ENCODE peak calls at places on chromosomes 6 and 20, in six cellular contexts. X is bronchial epithelial cell, H is GM23338, Y is psoas muscle, B is heart right ventricle, I is WERI-Rb-1. C is an unnamed sample.

GRCh38 chr6:5314191-5314865 is 53.0 kb downstream of the FARS2 start:
- DNase-seq in X (no peak), H (no peak), Y (no peak), B (no peak), I (no peak), C (no peak)

GRCh38 chr6:960356-960755 is 267.4 kb upstream of the EXOC2 start:
- DNase-seq in X (no peak), H (peak; percentile 17), Y (no peak), B (no peak), I (no peak), C (no peak)

GRCh38 chr6:102150549-102150948 is 757.0 kb downstream of the GRIK2 start:
- DNase-seq in X (no peak), H (no peak), Y (no peak), B (no peak), I (no peak), C (no peak)

GRCh38 chr20:59042151-59042795 is at the start of gene PRELID3B:
- DNase-seq in X (no peak), H (peak; percentile 50), Y (no peak), B (peak; percentile 24), I (peak; percentile 30), C (no peak)

GRCh38 chr20:32762754-32763201 is 593 bp downstream of the DNMT3B start:
- DNase-seq in X (no peak), H (no peak), Y (no peak), B (no peak), I (peak; percentile 25), C (no peak)

GRCh38 chr6:168584251-168584650 is 143.3 kb downstream of the SMOC2 start:
- DNase-seq in X (no peak), H (no peak), Y (no peak), B (no peak), I (no peak), C (peak; percentile 6)

GRCh38 chr6:41573268-41573667 is 27.1 kb downstream of the FOXP4 start:
- DNase-seq in X (no peak), H (no peak), Y (no peak), B (no peak), I (no peak), C (no peak)

GRCh38 chr20:45445805-45446562 is 23.6 kb upstream of the WFDC2 start:
- DNase-seq in X (no peak), H (peak; percentile 75), Y (no peak), B (no peak), I (no peak), C (no peak)

GRCh38 chr20:53942121-53942816 is 128.1 kb downstream of the BCAS1 start:
- DNase-seq in X (peak; percentile 57), H (peak; percentile 67), Y (no peak), B (no peak), I (no peak), C (peak; percentile 45)

GRCh38 chr6:89509719-89510339 is 76.9 kb downstream of the ANKRD6 start:
- DNase-seq in X (peak; percentile 70), H (no peak), Y (no peak), B (peak; percentile 7), I (no peak), C (no peak)

GRCh38 chr20:3222635-3223600 is 13.6 kb downstream of the ITPA start:
- DNase-seq in X (peak; percentile 45), H (peak; percentile 23), Y (no peak), B (peak; percentile 56), I (peak; percentile 81), C (no peak)

GRCh38 chr6:162344301-162344700 is 383.3 kb downstream of the PRKN start:
- DNase-seq in X (no peak), H (no peak), Y (no peak), B (no peak), I (no peak), C (no peak)

GRCh38 chr6:27565839-27566779 is 93.2 kb upstream of the ZNF184 start:
- DNase-seq in X (peak; percentile 36), H (peak; percentile 78), Y (no peak), B (no peak), I (no peak), C (no peak)

GRCh38 chr6:166402582-166403277 is 20.0 kb upstream of the MPC1 start:
- DNase-seq in X (peak; percentile 14), H (no peak), Y (no peak), B (no peak), I (no peak), C (peak; percentile 24)

GRCh38 chr6:4801491-4802118 is 25.4 kb downstream of the CDYL start:
- DNase-seq in X (no peak), H (no peak), Y (no peak), B (no peak), I (no peak), C (no peak)

GRCh38 chr6:85923013-85923430 is 280.3 kb upstream of the SYNCRIP start:
- DNase-seq in X (peak; percentile 73), H (peak; percentile 87), Y (no peak), B (no peak), I (no peak), C (peak; percentile 20)

GRCh38 chr20:50029083-50029696 is 46.4 kb downstream of the SNAI1 start:
- DNase-seq in X (no peak), H (no peak), Y (no peak), B (no peak), I (no peak), C (no peak)

GRCh38 chr6:7157752-7158616 is 50.2 kb downstream of the RREB1 start:
- DNase-seq in X (no peak), H (peak; percentile 40), Y (no peak), B (no peak), I (peak; percentile 5), C (peak; percentile 62)

GRCh38 chr6:87909849-87910248 is 137.8 kb upstream of the SPACA1 start:
- DNase-seq in X (peak; percentile 79), H (no peak), Y (no peak), B (no peak), I (no peak), C (peak; percentile 95)

GRCh38 chr20:9985281-9985680 is 49.5 kb upstream of the ANKEF1 start:
- DNase-seq in X (no peak), H (no peak), Y (no peak), B (no peak), I (no peak), C (no peak)

GRCh38 chr6:4085329-4085695 is 6.4 kb upstream of the FAM217A start:
- DNase-seq in X (peak; percentile 78), H (no peak), Y (no peak), B (no peak), I (no peak), C (peak; percentile 37)

GRCh38 chr6:159008656-159009288 is 8.8 kb upstream of the RSPH3 start:
- DNase-seq in X (peak; percentile 62), H (peak; percentile 68), Y (no peak), B (no peak), I (no peak), C (peak; percentile 5)

GRCh38 chr6:37653933-37654565 is 43.6 kb downstream of the MDGA1 start:
- DNase-seq in X (no peak), H (peak; percentile 79), Y (no peak), B (no peak), I (peak; percentile 65), C (no peak)

GRCh38 chr6:44068607-44069296 is 58.5 kb downstream of the MRPL14 start:
- DNase-seq in X (no peak), H (peak; percentile 62), Y (no peak), B (no peak), I (no peak), C (no peak)

GRCh38 chr20:48782901-48783308 is 44.9 kb downstream of the PREX1 start:
- DNase-seq in X (no peak), H (no peak), Y (no peak), B (no peak), I (no peak), C (no peak)

GRCh38 chr20:37638527-37638926 is 55.3 kb upstream of the CTNNBL1 start:
- DNase-seq in X (no peak), H (no peak), Y (no peak), B (no peak), I (no peak), C (no peak)

GRCh38 chr6:27112974-27113373 is 134.5 kb upstream of the PRSS16 start:
- DNase-seq in X (no peak), H (no peak), Y (no peak), B (no peak), I (no peak), C (no peak)

GRCh38 chr20:39876974-39877615 is 811.9 kb downstream of the MAFB start:
- DNase-seq in X (peak; percentile 27), H (no peak), Y (no peak), B (no peak), I (no peak), C (peak; percentile 47)

GRCh38 chr6:135853986-135854385 is 2.5 kb downstream of the PDE7B start:
- DNase-seq in X (no peak), H (no peak), Y (no peak), B (no peak), I (no peak), C (peak; percentile 26)

GRCh38 chr6:92371809-92372208 is 1047.5 kb downstream of the EPHA7 start:
- DNase-seq in X (no peak), H (no peak), Y (no peak), B (no peak), I (no peak), C (no peak)

GRCh38 chr20:51306081-51306480 is 236.4 kb downstream of the NFATC2 start:
- DNase-seq in X (no peak), H (peak; percentile 43), Y (no peak), B (no peak), I (no peak), C (no peak)

GRCh38 chr6:110089323-110089722 is 90.1 kb downstream of the WASF1 start:
- DNase-seq in X (no peak), H (no peak), Y (no peak), B (no peak), I (no peak), C (no peak)
- H3K4me3 ChIP-seq in X (no peak overlapping the region), H (no peak overlapping the region), Y (no peak overlapping the region), B (no peak overlapping the region), I (no peak overlapping the region), C (no peak overlapping the region)

GRCh38 chr20:62128499-62128898 is 6.2 kb downstream of the LSM14B start:
- DNase-seq in X (no peak), H (no peak), Y (no peak), B (no peak), I (no peak), C (no peak)
- H3K36me3 ChIP-seq in X (peaks cover 49% of the 10 kb centered on the region), H (peaks cover 64% of the 10 kb centered on the region), Y (peaks cover 94% of the 10 kb centered on the region), B (no peaks in the 10 kb centered on the region), I (peaks cover 100% of the 10 kb centered on the region), C (peaks cover 48% of the 10 kb centered on the region)

GRCh38 chr20:58017970-58018530 is 210.4 kb downstream of the ANKRD60 start:
- DNase-seq in X (no peak), H (no peak), Y (no peak), B (no peak), I (no peak), C (no peak)
- H3K4me3 ChIP-seq in X (no peak overlapping the region), H (no peak overlapping the region), Y (no peak overlapping the region), B (no peak overlapping the region), I (no peak overlapping the region), C (peak overlapping the region; percentile 11)

DNA sequence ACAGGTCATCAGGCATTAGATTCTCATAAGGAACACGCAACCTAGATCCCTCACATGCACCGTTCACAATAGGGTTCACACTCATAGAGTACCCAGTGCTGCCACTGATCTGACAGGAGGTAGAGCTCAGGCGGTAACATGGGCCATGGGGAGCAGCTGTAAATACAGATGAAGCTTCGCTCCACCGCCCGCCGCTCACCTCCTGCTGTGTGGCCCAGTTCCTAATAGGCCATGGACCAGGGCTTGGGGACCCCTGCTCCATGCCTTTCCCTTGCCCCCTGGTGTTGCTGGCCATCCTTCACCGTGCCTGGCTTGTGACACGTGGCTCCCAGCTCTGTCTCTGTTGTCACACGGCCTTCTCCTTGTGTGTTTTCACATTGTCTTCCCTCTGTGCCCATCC is 171.1 kb upstream of the JARID2 start:
- DNase-seq in X (no peak), H (no peak), Y (no peak), B (no peak), I (no peak), C (no peak)
- H3K36me3 ChIP-seq in X (no peaks in the 10 kb centered on the region), H (no peaks in the 10 kb centered on the region), Y (no peaks in the 10 kb centered on the region), B (no peaks in the 10 kb centered on the region), I (no peaks in the 10 kb centered on the region), C (no peaks in the 10 kb centered on the region)

GRCh38 chr20:5041433-5041832 is 40.1 kb upstream of the SLC23A2 start:
- DNase-seq in X (no peak), H (peak; percentile 14), Y (no peak), B (no peak), I (no peak), C (no peak)
- H3K4me3 ChIP-seq in X (no peak overlapping the region), H (no peak overlapping the region), Y (no peak overlapping the region), B (no peak overlapping the region), I (no peak overlapping the region), C (no peak overlapping the region)

C was measured in astrocyte.